ENCODE peak calls at places on chromosomes 13 and 19, in five cellular contexts. C is uterus, M is ovary, R is heart left ventricle, G is testis. W is an unnamed sample.

GRCh38 chr19:53537126-53537522 is 821 bp upstream of the ZNF331 start:
- DNase-seq in R (no peak), G (no peak), M (no peak), C (no peak), W (no peak)

GRCh38 chr13:60613080-60613479 is 216.1 kb downstream of the TDRD3 start:
- DNase-seq in R (no peak), C (no peak), M (no peak), G (no peak), W (no peak)

GRCh38 chr13:48783181-48783630 is 129.5 kb downstream of the CYSLTR2 start:
- DNase-seq in M (peak), R (peak), C (peak), G (peak), W (peak)

GRCh38 chr19:47381653-47382279 is 32.7 kb downstream of the DHX34 start:
- DNase-seq in C (no peak), G (no peak), R (no peak), M (no peak), W (no peak)

GRCh38 chr19:4624301-4624700 is 15.0 kb upstream of the TNFAIP8L1 start:
- DNase-seq in M (no peak), G (no peak), R (no peak), C (no peak), W (no peak)

GRCh38 chr19:2123682-2124387 is 27.1 kb downstream of the IZUMO4 start:
- DNase-seq in C (no peak), M (no peak), R (no peak), G (no peak), W (no peak)

GRCh38 chr13:18959229-18959628 is 222.4 kb downstream of the TUBA3C start:
- DNase-seq in M (no peak), G (no peak), C (no peak), R (no peak), W (no peak)

GRCh38 chr13:113915012-113915763 is 51.3 kb upstream of the GAS6 start:
- DNase-seq in R (no peak), G (no peak), M (no peak), C (no peak), W (peak)

GRCh38 chr13:72097568-72097967 is 230.6 kb upstream of the DACH1 start:
- DNase-seq in G (no peak), M (no peak), C (no peak), R (no peak), W (no peak)

GRCh38 chr19:34269968-34270621 is 15.7 kb downstream of the GARRE1 start:
- DNase-seq in M (no peak), R (peak), G (no peak), C (peak), W (peak)

GRCh38 chr13:23160241-23161175 is 20.3 kb upstream of the SGCG start:
- DNase-seq in G (no peak), R (no peak), C (no peak), M (no peak), W (no peak)

GRCh38 chr19:15008308-15008707 is 28.6 kb upstream of the SLC1A6 start:
- DNase-seq in G (no peak), M (no peak), R (no peak), C (no peak), W (no peak)

GRCh38 chr19:31436121-31436776 is 87.0 kb upstream of the TSHZ3 start:
- DNase-seq in R (no peak), G (no peak), M (no peak), C (no peak), W (no peak)

GRCh38 chr19:11064831-11065303 is 24.4 kb upstream of the LDLR start:
- DNase-seq in C (no peak), R (no peak), M (peak), G (peak), W (no peak)

GRCh38 chr13:99237981-99238662 is 20.1 kb downstream of the GPR18 start:
- DNase-seq in C (no peak), R (no peak), G (no peak), M (no peak), W (no peak)

GRCh38 chr13:41418027-41418426 is 39.3 kb upstream of the RGCC start:
- DNase-seq in G (no peak), M (no peak), R (no peak), C (no peak), W (no peak)

GRCh38 chr13:33743438-33744368 is 74.2 kb upstream of the RFC3 start:
- DNase-seq in R (no peak), M (no peak), C (no peak), G (no peak), W (no peak)

GRCh38 chr19:30207357-30207756 is 164.8 kb upstream of the ZNF536 start:
- DNase-seq in M (no peak), G (no peak), R (no peak), C (no peak), W (peak)

GRCh38 chr19:8028951-8029491 is 23.5 kb upstream of the CCL25 start:
- DNase-seq in C (no peak), M (no peak), R (no peak), G (no peak), W (no peak)

GRCh38 chr19:10001899-10002298 is 8.4 kb downstream of the COL5A3 start:
- DNase-seq in G (peak), M (no peak), R (peak), C (no peak), W (no peak)

GRCh38 chr19:10107817-10108367 is 1.7 kb downstream of the PPAN start:
- DNase-seq in G (no peak), C (no peak), R (no peak), M (no peak), W (no peak)

GRCh38 chr13:48296528-48296927 is 7.0 kb upstream of the RB1 start:
- DNase-seq in G (no peak), R (no peak), M (no peak), C (no peak), W (no peak)

GRCh38 chr19:4301590-4302237 is 475 bp downstream of the TMIGD2 start:
- DNase-seq in C (no peak), G (no peak), M (no peak), R (no peak), W (no peak)

GRCh38 chr13:21606781-21607180 is 2.8 kb upstream of the MICU2 start:
- DNase-seq in C (no peak), M (no peak), R (no peak), G (no peak), W (no peak)

GRCh38 chr19:2602391-2603181 is 99.9 kb downstream of the GNG7 start:
- DNase-seq in R (peak), M (peak), G (peak), C (peak), W (peak)

GRCh38 chr13:36612242-36612641 is 61.6 kb upstream of the SERTM1 start:
- DNase-seq in C (no peak), R (no peak), M (no peak), G (no peak), W (no peak)

GRCh38 chr13:81326913-81327312 is 986.0 kb upstream of the SPRY2 start:
- DNase-seq in G (no peak), C (no peak), R (no peak), M (no peak), W (no peak)

GRCh38 chr19:19821366-19822147 is at the start of gene ZNF506:
- DNase-seq in M (peak), R (peak), G (peak), C (peak), W (peak)

GRCh38 chr13:107457686-107458085 is 757.6 kb downstream of the LIG4 start:
- DNase-seq in C (no peak), M (no peak), G (no peak), R (no peak), W (no peak)

GRCh38 chr13:35592457-35592856 is 116.0 kb upstream of the MAB21L1 start:
- DNase-seq in M (no peak), R (no peak), C (no peak), G (no peak), W (no peak)

GRCh38 chr19:7376151-7376852 is 27.6 kb downstream of the ARHGEF18 start:
- DNase-seq in C (no peak), G (no peak), M (no peak), R (no peak), W (no peak)

GRCh38 chr19:17865364-17866311 is 5.9 kb downstream of the RPL18A start:
- DNase-seq in C (no peak), R (no peak), M (peak), G (no peak), W (no peak)
- TF ChIP-seq POLR2A in C (no peak), R (no peak), M (no peak), G (no peak), W (no peak)

GRCh38 chr13:98039261-98039660 is 85.8 kb downstream of the IPO5 start:
- DNase-seq in M (no peak), C (no peak), R (no peak), G (no peak), W (no peak)

GRCh38 chr13:98035373-98035772 is 81.9 kb downstream of the IPO5 start:
- DNase-seq in M (no peak), C (no peak), G (no peak), R (no peak), W (no peak)

GRCh38 chr13:98032168-98032567 is 78.7 kb downstream of the IPO5 start:
- DNase-seq in C (no peak), R (no peak), M (no peak), G (no peak), W (no peak)

DNA sequence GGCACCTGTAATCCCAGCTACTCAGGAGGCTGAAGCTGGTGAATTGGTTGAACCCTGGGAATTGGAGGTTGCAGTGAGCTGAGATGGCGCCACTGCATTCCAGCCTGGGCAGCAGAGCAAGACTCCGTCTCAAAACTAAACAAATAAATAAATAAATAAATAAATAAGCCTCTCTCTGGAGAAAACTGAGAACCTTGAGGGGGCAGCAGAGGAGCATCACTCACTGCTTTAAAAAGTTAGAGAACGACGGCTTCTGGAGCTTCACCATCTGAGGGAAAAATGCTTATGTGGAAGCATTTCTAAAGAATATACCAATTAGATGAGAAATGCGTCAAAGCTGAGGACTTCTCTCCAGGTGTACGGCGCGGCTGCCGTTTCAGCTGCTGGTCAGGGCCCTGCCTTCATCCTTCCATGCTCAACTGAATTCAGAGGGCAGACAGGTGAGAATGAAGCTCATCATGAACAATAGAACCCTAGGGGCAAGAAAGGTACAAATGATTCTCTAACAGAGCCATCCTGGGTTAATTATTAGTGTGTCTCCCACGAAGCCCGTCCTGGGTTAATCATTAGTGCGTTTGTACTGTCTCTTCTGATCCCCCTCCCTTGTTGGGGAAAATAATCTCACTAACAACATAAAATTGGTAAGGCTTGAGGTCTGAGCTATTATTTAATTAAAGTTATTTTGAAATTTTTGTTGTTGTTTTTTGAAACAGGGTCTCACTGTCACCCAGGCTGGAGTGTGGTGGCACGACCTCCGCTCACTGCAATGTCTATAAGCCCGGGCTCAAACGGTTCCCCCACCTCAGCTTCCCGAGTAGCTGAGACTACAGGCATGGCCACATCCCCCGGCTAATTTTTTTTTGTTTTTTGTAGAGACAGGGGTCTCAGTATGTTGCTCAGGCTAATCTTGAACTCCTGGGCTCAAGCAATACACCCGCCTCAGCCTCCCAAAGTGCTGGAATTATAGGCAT is 80.1 kb downstream of the IPO5 start:
- DNase-seq in C (peak), G (peak), M (peak), R (no peak), W (no peak)
- TF ChIP-seq CTCF in C (peak), G (peak), M (no peak), R (peak), W (no peak)

GRCh38 chr13:76879876-76880270 is 6.3 kb downstream of the KCTD12 start:
- DNase-seq in M (no peak), C (no peak), G (no peak), R (no peak), W (no peak)
- H3K4me3 ChIP-seq in M (no peak), C (no peak), G (no peak), R (no peak), W (no peak)

GRCh38 chr19:40798997-40799557 is at the start of gene EGLN2:
- DNase-seq in M (no peak), C (no peak), G (no peak), R (no peak), W (no peak)
- TF ChIP-seq POLR2A in M (peak), C (no peak), G (no peak), R (no peak), W (no peak)

GRCh38 chr19:6236310-6237291 is 43.2 kb downstream of the MLLT1 start:
- DNase-seq in R (peak), C (no peak), G (no peak), M (no peak), W (peak)
- TF ChIP-seq CTCF in R (no peak), C (no peak), G (no peak), M (no peak), W (no peak)

GRCh38 chr19:37467608-37468090 is 405 bp upstream of the ZNF569 start:
- DNase-seq in G (no peak), M (no peak), R (no peak), C (no peak), W (no peak)

GRCh38 chr19:37472165-37472564 is 3.0 kb downstream of the ZNF570 start:
- DNase-seq in C (no peak), G (no peak), R (no peak), M (no peak), W (no peak)

GRCh38 chr19:37466798-37467607 is at the start of gene ZNF569:
- DNase-seq in R (peak), M (peak), C (peak), G (peak), W (peak)

GRCh38 chr19:37468961-37469777 is at the start of gene ZNF570:
- DNase-seq in R (peak), C (peak), M (peak), G (peak), W (peak)

GRCh38 chr19:37470216-37470615 is 1.1 kb downstream of the ZNF570 start:
- DNase-seq in G (no peak), C (no peak), M (no peak), R (no peak), W (no peak)
- H3K4me3 ChIP-seq in G (peak), C (peak), M (no peak), R (peak), W (no peak)

DNA sequence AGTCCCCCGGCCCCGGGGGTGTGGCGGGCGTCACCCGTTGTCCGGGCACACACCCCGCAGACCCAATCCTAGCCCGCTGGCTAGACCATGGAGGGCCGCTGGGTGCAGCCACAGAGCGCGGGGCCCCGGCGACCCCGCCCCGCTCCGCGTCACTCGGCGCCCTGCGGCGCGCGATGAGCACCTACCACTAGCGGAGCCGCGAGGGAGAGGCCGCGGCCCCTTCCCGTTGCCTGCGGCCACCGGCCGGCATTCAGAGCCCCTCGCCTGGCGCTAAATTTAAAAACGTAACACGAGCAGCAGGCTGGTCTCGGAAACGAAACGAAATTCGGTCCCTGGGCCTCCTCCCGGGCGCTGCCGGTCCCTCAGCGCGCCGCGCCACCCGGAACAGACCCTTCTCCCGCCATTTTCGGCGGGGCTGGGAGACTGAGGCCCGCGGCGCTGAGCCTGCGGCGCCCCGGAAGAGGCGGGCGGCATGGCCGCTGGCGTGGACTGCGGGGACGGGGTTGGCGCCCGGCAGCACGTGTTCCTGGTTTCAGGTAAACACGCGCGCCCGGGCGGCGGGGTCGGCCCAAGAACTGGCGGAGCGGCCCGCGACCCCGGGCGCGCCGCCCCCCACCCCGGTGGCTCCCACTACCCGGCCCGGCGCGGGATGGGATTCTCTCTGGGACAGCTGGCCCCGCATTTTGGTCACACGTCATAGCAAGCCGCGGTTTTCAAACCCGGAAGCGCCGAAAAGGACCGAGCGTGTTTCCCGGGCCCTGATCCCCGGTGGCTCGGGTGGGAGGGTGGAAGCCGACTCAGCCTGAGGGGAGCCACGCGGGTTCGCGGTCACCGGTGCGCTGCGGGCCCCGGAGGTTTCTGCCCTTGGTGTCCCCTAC is at the start of gene RNASEH2B:
- DNase-seq in M (peak), R (peak), G (peak), C (peak), W (peak)
- TF ChIP-seq POLR2A in M (peak), R (no peak), G (no peak), C (peak), W (no peak)

GRCh38 chr19:38685666-38686529 is 38.4 kb downstream of the ACTN4 start:
- DNase-seq in R (no peak), M (no peak), C (no peak), G (no peak), W (no peak)
- TF ChIP-seq CTCF in R (peak), M (no peak), C (peak), G (peak), W (no peak)

DNA sequence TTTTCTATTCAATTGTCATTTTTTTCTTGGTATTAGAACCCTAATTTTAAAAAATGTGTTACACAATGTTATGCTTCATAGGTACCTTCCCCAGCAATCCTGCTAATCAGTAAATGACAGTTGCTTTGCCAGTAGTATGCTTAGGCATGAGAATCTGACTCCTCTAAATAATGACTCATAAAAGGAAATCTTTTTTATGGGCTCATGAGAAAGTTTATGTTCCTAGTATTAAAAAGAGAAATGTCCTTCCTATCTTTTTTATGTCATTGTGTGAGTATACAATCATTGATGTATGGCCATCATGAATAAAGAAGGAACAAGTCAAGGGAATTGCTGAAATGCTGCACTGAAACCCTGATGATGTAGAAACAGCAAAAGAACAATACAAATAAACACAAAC is 1237.7 kb upstream of the PCDH20 start:
- DNase-seq in R (no peak), C (no peak), G (no peak), M (no peak), W (no peak)
- H3K4me3 ChIP-seq in R (no peak), C (no peak), G (no peak), M (no peak), W (no peak)

GRCh38 chr19:49875801-49876421 is 1.2 kb downstream of the AKT1S1 start:
- DNase-seq in C (peak), R (peak), M (peak), G (peak), W (peak)
- TF ChIP-seq POLR2A in C (no peak), R (no peak), M (no peak), G (no peak), W (no peak)

W was measured in lower leg skin.